ENCODE peak calls at places on chromosomes 1 and 21, in eight cellular contexts. N, A, V, C, K, T, L and F are unnamed samples.

GRCh38 chr21:33078907-33079582 is 9.1 kb downstream of the OLIG1 start:
- DNase-seq in N (no peak), A (no peak), V (peak), C (no peak), K (peak), T (no peak), L (peak), F (no peak)

GRCh38 chr1:110171134-110171733 is 20.9 kb downstream of the SLC6A17 start:
- DNase-seq in N (no peak), A (peak), V (no peak), C (no peak), K (no peak), T (no peak), L (no peak), F (no peak)

GRCh38 chr1:18947570-18947969 is 8.9 kb downstream of the IFFO2 start:
- DNase-seq in N (no peak), A (no peak), V (no peak), C (no peak), K (no peak), T (no peak), L (no peak), F (no peak)

GRCh38 chr1:159421821-159422220 is 10.2 kb upstream of the OR10J4 start:
- DNase-seq in N (no peak), A (peak), V (no peak), C (peak), K (no peak), T (no peak), L (no peak), F (no peak)

GRCh38 chr1:32151319-32151787 is 28.1 kb upstream of the TXLNA start:
- DNase-seq in N (no peak), A (peak), V (peak), C (no peak), K (no peak), T (no peak), L (no peak), F (no peak)

GRCh38 chr1:204190212-204191211 is 5.8 kb downstream of the KISS1 start:
- DNase-seq in N (no peak), A (no peak), V (peak), C (peak), K (no peak), T (no peak), L (no peak), F (no peak)

GRCh38 chr1:84462118-84462517 is 16.9 kb upstream of the RPF1 start:
- DNase-seq in N (no peak), A (no peak), V (no peak), C (no peak), K (no peak), T (no peak), L (no peak), F (no peak)

GRCh38 chr1:236774926-236775325 is 20.2 kb upstream of the MTR start:
- DNase-seq in N (no peak), A (peak), V (peak), C (no peak), K (no peak), T (no peak), L (no peak), F (no peak)

GRCh38 chr1:247494746-247495145 is 36.8 kb upstream of the OR2B11 start:
- DNase-seq in N (no peak), A (no peak), V (no peak), C (no peak), K (no peak), T (no peak), L (no peak), F (no peak)

GRCh38 chr1:49435291-49435690 is 588.5 kb downstream of the AGBL4 start:
- DNase-seq in N (no peak), A (no peak), V (no peak), C (no peak), K (no peak), T (no peak), L (no peak), F (no peak)

GRCh38 chr1:22774483-22775182 is 64.0 kb downstream of the EPHB2 start:
- DNase-seq in N (no peak), A (no peak), V (no peak), C (no peak), K (no peak), T (no peak), L (no peak), F (no peak)

GRCh38 chr1:3029481-3029961 is 8.3 kb downstream of the ACTRT2 start:
- DNase-seq in N (no peak), A (no peak), V (no peak), C (peak), K (no peak), T (no peak), L (no peak), F (no peak)

GRCh38 chr1:182761396-182762395 is 27.9 kb upstream of the NPL start:
- DNase-seq in N (no peak), A (peak), V (no peak), C (no peak), K (no peak), T (no peak), L (no peak), F (no peak)

GRCh38 chr1:44604167-44604955 is 69.9 kb downstream of the TMEM53 start:
- DNase-seq in N (no peak), A (no peak), V (no peak), C (no peak), K (no peak), T (no peak), L (no peak), F (no peak)

GRCh38 chr21:43864313-43864805 is 664 bp upstream of the AGPAT3 start:
- DNase-seq in N (peak), A (peak), V (peak), C (peak), K (peak), T (no peak), L (no peak), F (no peak)

GRCh38 chr21:17491716-17492414 is 21.0 kb upstream of the CXADR start:
- DNase-seq in N (no peak), A (no peak), V (peak), C (no peak), K (peak), T (peak), L (no peak), F (no peak)

GRCh38 chr1:46595127-46595526 is 8.9 kb downstream of the MKNK1 start:
- DNase-seq in N (peak), A (no peak), V (no peak), C (no peak), K (no peak), T (no peak), L (no peak), F (peak)

GRCh38 chr1:109281680-109282496 is 1.1 kb downstream of the PSRC1 start:
- DNase-seq in N (no peak), A (no peak), V (peak), C (no peak), K (no peak), T (no peak), L (no peak), F (no peak)

GRCh38 chr1:22767862-22768261 is 57.2 kb downstream of the EPHB2 start:
- DNase-seq in N (no peak), A (no peak), V (no peak), C (no peak), K (no peak), T (no peak), L (no peak), F (no peak)

GRCh38 chr1:81880781-81881180 is 80.0 kb downstream of the ADGRL2 start:
- DNase-seq in N (no peak), A (no peak), V (no peak), C (no peak), K (no peak), T (no peak), L (no peak), F (no peak)

GRCh38 chr1:198955085-198955484 is 316.2 kb downstream of the PTPRC start:
- DNase-seq in N (no peak), A (no peak), V (no peak), C (no peak), K (no peak), T (no peak), L (no peak), F (no peak)

GRCh38 chr21:35619184-35619583 is 441.1 kb downstream of the SETD4 start:
- DNase-seq in N (no peak), A (no peak), V (peak), C (no peak), K (no peak), T (peak), L (no peak), F (no peak)

GRCh38 chr21:41472769-41473548 is 35.0 kb downstream of the TMPRSS2 start:
- DNase-seq in N (no peak), A (no peak), V (no peak), C (no peak), K (no peak), T (no peak), L (no peak), F (no peak)

GRCh38 chr1:171441278-171441677 is 44.1 kb upstream of the PRRC2C start:
- DNase-seq in N (no peak), A (no peak), V (peak), C (no peak), K (no peak), T (peak), L (no peak), F (no peak)

GRCh38 chr21:14875704-14876364 is 189.0 kb downstream of the NRIP1 start:
- DNase-seq in N (no peak), A (no peak), V (no peak), C (no peak), K (no peak), T (no peak), L (no peak), F (no peak)

GRCh38 chr1:27071049-27071416 is 58.4 kb upstream of the TENT5B start:
- DNase-seq in N (no peak), A (peak), V (peak), C (no peak), K (no peak), T (peak), L (no peak), F (no peak)

GRCh38 chr1:90574692-90575370 is 142.3 kb downstream of the BARHL2 start:
- DNase-seq in N (no peak), A (no peak), V (no peak), C (no peak), K (no peak), T (no peak), L (no peak), F (no peak)

GRCh38 chr1:90580176-90580575 is 136.9 kb downstream of the BARHL2 start:
- DNase-seq in N (no peak), A (no peak), V (no peak), C (no peak), K (no peak), T (no peak), L (no peak), F (no peak)

GRCh38 chr1:90573736-90574135 is 143.4 kb downstream of the BARHL2 start:
- DNase-seq in N (no peak), A (no peak), V (no peak), C (no peak), K (no peak), T (no peak), L (no peak), F (no peak)

GRCh38 chr1:90579212-90579802 is 137.8 kb downstream of the BARHL2 start:
- DNase-seq in N (no peak), A (no peak), V (peak), C (no peak), K (peak), T (no peak), L (no peak), F (no peak)
- TF ChIP-seq CTCF in N (peak), A (peak), V (peak), C (peak), K (peak), T (peak), L (peak), F (peak)

GRCh38 chr1:53526451-53527101 is 67.4 kb downstream of the DMRTB1 start:
- DNase-seq in N (peak), A (no peak), V (peak), C (no peak), K (no peak), T (no peak), L (no peak), F (peak)
- H3K4me3 ChIP-seq in N (no peak), A (no peak), V (no peak), C (no peak), K (no peak), T (no peak), L (no peak), F (no peak)

GRCh38 chr1:113928950-113929749 is at the start of gene HIPK1:
- DNase-seq in N (peak), A (peak), V (peak), C (peak), K (peak), T (no peak), L (peak), F (peak)
- TF ChIP-seq CTCF in N (peak), A (no peak), V (no peak), C (no peak), K (no peak), T (no peak), L (no peak), F (no peak)

GRCh38 chr1:177165069-177165439 is 542 bp upstream of the ASTN1 start:
- DNase-seq in N (no peak), A (no peak), V (no peak), C (no peak), K (no peak), T (no peak), L (no peak), F (no peak)

GRCh38 chr1:177163844-177164379 is 600 bp downstream of the ASTN1 start:
- DNase-seq in N (peak), A (peak), V (no peak), C (no peak), K (no peak), T (no peak), L (no peak), F (no peak)

DNA sequence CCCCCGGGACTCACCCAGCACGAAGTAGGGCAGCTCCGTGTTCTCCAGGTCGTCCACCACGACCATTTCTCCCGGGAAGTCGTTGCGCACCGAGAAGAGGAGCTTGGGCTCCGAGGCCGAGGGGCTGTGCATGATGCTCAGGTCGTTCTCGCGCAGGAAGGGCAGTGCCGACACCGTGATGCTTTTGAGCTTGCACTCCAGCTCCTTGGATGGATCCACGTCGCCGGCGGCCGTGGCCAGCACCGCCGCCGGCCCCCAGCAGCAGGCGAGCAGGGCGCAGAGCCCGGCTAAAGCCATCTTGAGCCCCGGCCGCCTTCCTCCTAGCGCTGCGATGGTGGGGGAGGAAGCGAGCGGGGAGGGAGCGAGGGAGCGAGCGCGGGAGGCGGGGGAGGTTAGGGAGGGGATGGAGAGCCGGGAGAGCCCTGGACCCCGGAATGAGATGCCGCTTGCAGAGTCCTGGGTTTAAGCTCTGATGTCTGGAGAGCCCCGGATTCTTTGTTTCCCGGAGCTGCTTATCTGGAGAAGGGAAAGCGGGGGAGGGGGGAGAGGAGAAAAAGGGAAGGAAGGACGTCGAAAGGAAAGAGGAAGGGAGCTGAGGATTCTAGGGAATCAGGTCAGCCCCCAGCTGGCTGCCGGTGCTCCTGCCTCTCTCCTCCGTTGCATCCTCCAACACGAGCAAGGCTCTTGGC is at the start of gene ASTN1:
- DNase-seq in N (no peak), A (peak), V (no peak), C (peak), K (no peak), T (no peak), L (no peak), F (no peak)
- H3K4me3 ChIP-seq in N (peak), A (peak), V (no peak), C (no peak), K (peak), T (no peak), L (no peak), F (peak)

DNA sequence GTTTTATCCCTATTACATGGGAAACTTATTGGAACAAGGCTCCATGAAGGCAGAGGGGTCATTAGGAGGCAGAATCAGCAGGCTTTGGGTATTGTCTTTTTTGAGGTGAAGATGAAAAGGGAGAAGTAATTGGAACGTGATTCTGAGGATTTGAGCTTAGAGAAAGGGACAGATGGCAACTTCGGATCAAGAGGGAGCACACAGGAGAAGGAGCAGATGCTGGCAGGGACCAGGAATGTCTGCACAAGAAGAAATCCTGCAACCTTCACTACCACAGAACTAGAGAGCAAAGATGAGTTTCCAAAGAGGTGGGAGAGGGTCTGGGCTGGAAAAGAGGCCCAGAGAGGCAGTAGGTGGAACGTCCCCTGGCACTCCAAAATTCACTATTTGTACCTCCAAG is 202.8 kb downstream of the RRAGC start:
- DNase-seq in N (no peak), A (peak), V (no peak), C (no peak), K (no peak), T (no peak), L (no peak), F (no peak)
- TF ChIP-seq CTCF in N (no peak), A (no peak), V (no peak), C (no peak), K (no peak), T (no peak), L (no peak), F (no peak)

GRCh38 chr1:167627615-167627864 is 2.5 kb upstream of the RCSD1 start:
- DNase-seq in N (no peak), A (no peak), V (no peak), C (no peak), K (no peak), T (no peak), L (no peak), F (no peak)
- H3K4me3 ChIP-seq in N (no peak), A (no peak), V (no peak), C (no peak), K (no peak), T (no peak), L (peak), F (no peak)

DNA sequence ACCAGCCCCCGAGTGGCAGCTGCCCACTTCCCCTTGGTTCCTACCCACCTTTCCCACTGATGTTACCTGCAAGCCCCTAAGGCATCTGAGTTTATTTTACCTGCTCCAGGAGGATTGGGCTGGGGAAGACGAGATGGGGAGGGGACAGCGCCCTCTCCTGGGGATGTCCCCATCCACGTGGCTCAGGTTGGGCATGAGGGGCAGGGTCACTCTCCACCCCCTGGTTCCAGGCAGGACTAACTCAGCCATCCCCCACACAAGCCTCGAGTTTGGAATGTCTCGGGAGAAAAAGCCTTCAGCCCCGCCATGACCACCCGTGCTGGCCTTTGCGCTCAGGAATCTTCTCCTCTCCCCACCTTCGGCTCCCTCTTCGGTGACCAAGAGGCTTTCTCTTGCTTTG is 90.0 kb downstream of the ARHGEF10L start:
- DNase-seq in N (no peak), A (peak), V (no peak), C (no peak), K (no peak), T (no peak), L (no peak), F (no peak)
- TF ChIP-seq CTCF in N (peak), A (peak), V (no peak), C (peak), K (no peak), T (peak), L (no peak), F (peak)

GRCh38 chr1:12597792-12598191 is 20.2 kb downstream of the DHRS3 start:
- DNase-seq in N (peak), A (no peak), V (no peak), C (peak), K (no peak), T (no peak), L (no peak), F (no peak)

GRCh38 chr1:12595839-12596821 is 21.9 kb downstream of the DHRS3 start:
- DNase-seq in N (peak), A (no peak), V (peak), C (peak), K (peak), T (no peak), L (peak), F (peak)

GRCh38 chr1:12593621-12594066 is 24.4 kb downstream of the DHRS3 start:
- DNase-seq in N (peak), A (no peak), V (peak), C (no peak), K (no peak), T (no peak), L (no peak), F (peak)

GRCh38 chr1:12594490-12594889 is 23.5 kb downstream of the DHRS3 start:
- DNase-seq in N (no peak), A (no peak), V (no peak), C (no peak), K (no peak), T (no peak), L (no peak), F (no peak)

DNA sequence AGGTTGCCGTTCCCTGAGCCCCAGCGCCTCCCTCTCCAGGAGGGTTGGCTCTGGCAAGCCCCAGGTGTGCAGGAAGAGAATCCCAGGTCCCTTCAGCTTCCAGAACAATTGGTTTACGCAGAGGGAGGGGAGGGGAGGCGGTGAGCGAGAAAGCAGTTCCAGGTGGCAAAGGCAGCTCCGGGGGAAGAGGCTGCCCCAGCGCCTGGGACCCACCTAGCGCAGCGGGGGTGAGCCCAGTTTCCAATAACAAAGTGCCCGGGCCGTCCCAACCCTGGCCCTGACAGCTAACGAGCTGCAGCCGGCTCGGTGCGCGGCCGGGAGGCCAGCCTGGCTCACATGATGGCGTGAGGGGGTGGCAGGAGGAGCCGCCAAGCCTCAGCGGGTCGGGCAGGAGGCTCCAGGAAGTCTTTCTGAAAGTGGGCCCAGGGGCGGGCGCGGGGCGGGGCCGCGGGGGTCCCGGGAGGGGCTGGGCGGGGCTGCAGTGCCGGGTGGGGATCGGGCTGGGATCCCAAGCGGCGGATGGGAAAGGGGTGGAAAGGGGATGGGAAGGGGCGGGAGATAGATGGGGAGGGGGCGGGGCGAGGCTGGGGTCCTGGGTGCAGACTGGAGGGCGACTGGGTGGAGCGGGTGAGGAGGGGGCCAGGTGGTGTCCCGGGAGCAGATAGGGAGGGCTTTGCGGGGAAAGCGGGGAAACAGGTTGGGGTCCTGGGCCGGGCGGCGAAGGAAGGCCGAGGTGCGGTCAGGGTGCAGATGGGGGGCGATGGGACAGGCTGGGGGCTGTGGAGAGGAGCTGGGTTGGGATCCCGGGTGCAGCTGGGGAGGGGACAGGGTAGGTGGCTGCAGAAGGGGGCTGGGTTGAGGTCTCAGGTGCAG is 22.8 kb downstream of the DHRS3 start:
- DNase-seq in N (peak), A (no peak), V (peak), C (peak), K (peak), T (no peak), L (peak), F (peak)
- H3K4me3 ChIP-seq in N (peak), A (no peak), V (peak), C (no peak), K (peak), T (no peak), L (peak), F (peak)

GRCh38 chr1:17696417-17697301 is 58.5 kb upstream of the ACTL8 start:
- DNase-seq in N (no peak), A (peak), V (peak), C (no peak), K (peak), T (no peak), L (no peak), F (no peak)
- TF ChIP-seq CTCF in N (peak), A (peak), V (peak), C (peak), K (peak), T (peak), L (no peak), F (no peak)